ENCODE peak calls at places on chromosome 17, in four cellular contexts. One of them, this sample, is unnamed.

GRCh38 chr17:15377608-15378007 is 36.2 kb upstream of the TEKT3 start:
- DNase-seq in CMK: no peak
- DNase-seq in amniotic stem cell: no peak
- DNase-seq in hepatic stellate cell: peak
- DNase-seq in this sample: peak

GRCh38 chr17:67656494-67657203 is 61.1 kb upstream of the NOL11 start:
- DNase-seq in hepatic stellate cell: no peak
- DNase-seq in CMK: no peak
- DNase-seq in amniotic stem cell: no peak
- DNase-seq in this sample: no peak

GRCh38 chr17:72143245-72143644 is 22.4 kb downstream of the SOX9 start:
- DNase-seq in hepatic stellate cell: no peak
- DNase-seq in CMK: no peak
- DNase-seq in amniotic stem cell: no peak
- DNase-seq in this sample: no peak

GRCh38 chr17:61556224-61557188 is 34.5 kb downstream of the NACA2 start:
- DNase-seq in CMK: no peak
- DNase-seq in hepatic stellate cell: peak
- DNase-seq in amniotic stem cell: no peak
- DNase-seq in this sample: peak

GRCh38 chr17:36629970-36630369 is 28.6 kb downstream of the MRM1 start:
- DNase-seq in hepatic stellate cell: no peak
- DNase-seq in amniotic stem cell: no peak
- DNase-seq in CMK: no peak
- DNase-seq in this sample: no peak

GRCh38 chr17:57862990-57863667 is 13.3 kb upstream of the MRPS23 start:
- DNase-seq in CMK: no peak
- DNase-seq in amniotic stem cell: no peak
- DNase-seq in hepatic stellate cell: peak
- DNase-seq in this sample: no peak

GRCh38 chr17:76314392-76315227 is 6.5 kb upstream of the QRICH2 start:
- DNase-seq in amniotic stem cell: no peak
- DNase-seq in CMK: no peak
- DNase-seq in hepatic stellate cell: no peak
- DNase-seq in this sample: peak

GRCh38 chr17:37167756-37168155 is 208.0 kb upstream of the C17orf78 start:
- DNase-seq in CMK: no peak
- DNase-seq in amniotic stem cell: no peak
- DNase-seq in hepatic stellate cell: no peak
- DNase-seq in this sample: no peak

This sample was measured in AG08396.